ENCODE peak calls at places on chromosomes 3 and 15, in ten cellular contexts. One of them, this sample, is unnamed.

GRCh38 chr15:101710806-101711205 is 13.5 kb downstream of the TARS3 start:
- DNase-seq in choroid plexus epithelial cell: peak; percentile 62
- DNase-seq in CD4-positive, alpha-beta T cell: no peak
- DNase-seq in lower lobe of right lung: no peak
- DNase-seq in OCI-LY7: no peak
- DNase-seq in AG04449: peak; percentile 28
- DNase-seq in progenitor cell of endocrine pancreas: no peak
- DNase-seq in HFFc6: peak; percentile 49
- DNase-seq in Peyer's patch: no peak
- DNase-seq in left lung: no peak
- DNase-seq in this sample: no peak

GRCh38 chr3:129382366-129382765 is 46.1 kb downstream of the EFCAB12 start:
- DNase-seq in choroid plexus epithelial cell: no peak
- DNase-seq in CD4-positive, alpha-beta T cell: no peak
- DNase-seq in lower lobe of right lung: no peak
- DNase-seq in OCI-LY7: no peak
- DNase-seq in AG04449: no peak
- DNase-seq in progenitor cell of endocrine pancreas: no peak
- DNase-seq in HFFc6: no peak
- DNase-seq in Peyer's patch: no peak
- DNase-seq in left lung: no peak
- DNase-seq in this sample: no peak

GRCh38 chr15:71812966-71813722 is 2.8 kb downstream of the NR2E3 start:
- DNase-seq in choroid plexus epithelial cell: no peak
- DNase-seq in CD4-positive, alpha-beta T cell: no peak
- DNase-seq in lower lobe of right lung: no peak
- DNase-seq in OCI-LY7: no peak
- DNase-seq in AG04449: no peak
- DNase-seq in progenitor cell of endocrine pancreas: no peak
- DNase-seq in HFFc6: no peak
- DNase-seq in Peyer's patch: no peak
- DNase-seq in left lung: no peak
- DNase-seq in this sample: no peak

GRCh38 chr3:54120657-54121403 is 1.5 kb upstream of the CACNA2D3 start:
- DNase-seq in choroid plexus epithelial cell: peak; percentile 4
- DNase-seq in CD4-positive, alpha-beta T cell: no peak
- DNase-seq in lower lobe of right lung: peak; percentile 47
- DNase-seq in OCI-LY7: peak; percentile 59
- DNase-seq in AG04449: no peak
- DNase-seq in progenitor cell of endocrine pancreas: no peak
- DNase-seq in HFFc6: no peak
- DNase-seq in Peyer's patch: no peak
- DNase-seq in left lung: no peak
- DNase-seq in this sample: peak; percentile 70

GRCh38 chr3:54703906-54704305 is 224.0 kb downstream of the LRTM1 start:
- DNase-seq in choroid plexus epithelial cell: no peak
- DNase-seq in CD4-positive, alpha-beta T cell: no peak
- DNase-seq in lower lobe of right lung: no peak
- DNase-seq in OCI-LY7: no peak
- DNase-seq in AG04449: no peak
- DNase-seq in progenitor cell of endocrine pancreas: no peak
- DNase-seq in HFFc6: no peak
- DNase-seq in Peyer's patch: no peak
- DNase-seq in left lung: no peak
- DNase-seq in this sample: no peak

GRCh38 chr3:158460929-158461328 is 110.1 kb upstream of the MLF1 start:
- DNase-seq in choroid plexus epithelial cell: no peak
- DNase-seq in CD4-positive, alpha-beta T cell: no peak
- DNase-seq in lower lobe of right lung: no peak
- DNase-seq in OCI-LY7: no peak
- DNase-seq in AG04449: no peak
- DNase-seq in progenitor cell of endocrine pancreas: no peak
- DNase-seq in HFFc6: no peak
- DNase-seq in Peyer's patch: no peak
- DNase-seq in left lung: no peak
- DNase-seq in this sample: no peak

GRCh38 chr3:102302020-102302419 is 132.8 kb upstream of the ZPLD1 start:
- DNase-seq in choroid plexus epithelial cell: peak; percentile 2
- DNase-seq in CD4-positive, alpha-beta T cell: no peak
- DNase-seq in lower lobe of right lung: no peak
- DNase-seq in OCI-LY7: no peak
- DNase-seq in AG04449: no peak
- DNase-seq in progenitor cell of endocrine pancreas: no peak
- DNase-seq in HFFc6: no peak
- DNase-seq in Peyer's patch: no peak
- DNase-seq in left lung: no peak
- DNase-seq in this sample: no peak

GRCh38 chr3:81426826-81427565 is 334.4 kb downstream of the GBE1 start:
- DNase-seq in choroid plexus epithelial cell: no peak
- DNase-seq in CD4-positive, alpha-beta T cell: no peak
- DNase-seq in lower lobe of right lung: no peak
- DNase-seq in OCI-LY7: no peak
- DNase-seq in AG04449: no peak
- DNase-seq in progenitor cell of endocrine pancreas: no peak
- DNase-seq in HFFc6: no peak
- DNase-seq in Peyer's patch: no peak
- DNase-seq in left lung: no peak
- DNase-seq in this sample: no peak

GRCh38 chr3:116148881-116149530 is 296.3 kb downstream of the LSAMP start:
- DNase-seq in choroid plexus epithelial cell: no peak
- DNase-seq in CD4-positive, alpha-beta T cell: no peak
- DNase-seq in lower lobe of right lung: no peak
- DNase-seq in OCI-LY7: no peak
- DNase-seq in AG04449: no peak
- DNase-seq in progenitor cell of endocrine pancreas: no peak
- DNase-seq in HFFc6: no peak
- DNase-seq in Peyer's patch: no peak
- DNase-seq in left lung: no peak
- DNase-seq in this sample: no peak

GRCh38 chr15:40273428-40273827 is 9.4 kb downstream of the ANKRD63 start:
- DNase-seq in choroid plexus epithelial cell: no peak
- DNase-seq in CD4-positive, alpha-beta T cell: no peak
- DNase-seq in lower lobe of right lung: no peak
- DNase-seq in OCI-LY7: no peak
- DNase-seq in AG04449: no peak
- DNase-seq in progenitor cell of endocrine pancreas: no peak
- DNase-seq in HFFc6: no peak
- DNase-seq in Peyer's patch: no peak
- DNase-seq in left lung: no peak
- DNase-seq in this sample: no peak
- TF ChIP-seq CTCF in choroid plexus epithelial cell: no peak
- TF ChIP-seq CTCF in CD4-positive, alpha-beta T cell: no peak
- TF ChIP-seq CTCF in lower lobe of right lung: no peak
- TF ChIP-seq CTCF in OCI-LY7: no peak
- TF ChIP-seq CTCF in AG04449: no peak
- TF ChIP-seq CTCF in progenitor cell of endocrine pancreas: no peak
- TF ChIP-seq CTCF in HFFc6: no peak
- TF ChIP-seq CTCF in Peyer's patch: no peak
- TF ChIP-seq CTCF in left lung: no peak
- TF ChIP-seq CTCF in this sample: no peak

GRCh38 chr15:62021991-62022600 is 38.2 kb downstream of the VPS13C start:
- DNase-seq in choroid plexus epithelial cell: peak; percentile 22
- DNase-seq in CD4-positive, alpha-beta T cell: no peak
- DNase-seq in lower lobe of right lung: no peak
- DNase-seq in OCI-LY7: peak; percentile 8
- DNase-seq in AG04449: no peak
- DNase-seq in progenitor cell of endocrine pancreas: no peak
- DNase-seq in HFFc6: no peak
- DNase-seq in Peyer's patch: no peak
- DNase-seq in left lung: no peak
- DNase-seq in this sample: no peak
- TF ChIP-seq CTCF in choroid plexus epithelial cell: peak; percentile 55
- TF ChIP-seq CTCF in CD4-positive, alpha-beta T cell: no peak
- TF ChIP-seq CTCF in lower lobe of right lung: no peak
- TF ChIP-seq CTCF in OCI-LY7: peak; percentile 79
- TF ChIP-seq CTCF in AG04449: peak; percentile 1
- TF ChIP-seq CTCF in progenitor cell of endocrine pancreas: peak; percentile 50
- TF ChIP-seq CTCF in HFFc6: peak; percentile 69
- TF ChIP-seq CTCF in Peyer's patch: no peak
- TF ChIP-seq CTCF in left lung: no peak
- TF ChIP-seq CTCF in this sample: no peak

GRCh38 chr3:150703756-150704344 is at the start of gene ERICH6:
- DNase-seq in choroid plexus epithelial cell: peak; percentile 92
- DNase-seq in CD4-positive, alpha-beta T cell: peak; percentile 73
- DNase-seq in lower lobe of right lung: peak; percentile 96
- DNase-seq in OCI-LY7: peak; percentile 90
- DNase-seq in AG04449: peak; percentile 28
- DNase-seq in progenitor cell of endocrine pancreas: peak; percentile 82
- DNase-seq in HFFc6: peak; percentile 88
- DNase-seq in Peyer's patch: peak; percentile 85
- DNase-seq in left lung: peak; percentile 94
- DNase-seq in this sample: peak; percentile 90
- TF ChIP-seq CTCF in choroid plexus epithelial cell: peak; percentile 36
- TF ChIP-seq CTCF in CD4-positive, alpha-beta T cell: no peak
- TF ChIP-seq CTCF in lower lobe of right lung: peak; percentile 15
- TF ChIP-seq CTCF in OCI-LY7: peak; percentile 25
- TF ChIP-seq CTCF in AG04449: no peak
- TF ChIP-seq CTCF in progenitor cell of endocrine pancreas: peak; percentile 9
- TF ChIP-seq CTCF in HFFc6: peak; percentile 6
- TF ChIP-seq CTCF in Peyer's patch: no peak
- TF ChIP-seq CTCF in left lung: peak; percentile 28
- TF ChIP-seq CTCF in this sample: no peak

GRCh38 chr15:58056015-58056414 is 9.5 kb downstream of the ALDH1A2 start:
- DNase-seq in choroid plexus epithelial cell: no peak
- DNase-seq in CD4-positive, alpha-beta T cell: no peak
- DNase-seq in lower lobe of right lung: no peak
- DNase-seq in OCI-LY7: no peak
- DNase-seq in AG04449: no peak
- DNase-seq in progenitor cell of endocrine pancreas: no peak
- DNase-seq in HFFc6: no peak
- DNase-seq in Peyer's patch: no peak
- DNase-seq in left lung: no peak
- DNase-seq in this sample: no peak
- TF ChIP-seq CTCF in choroid plexus epithelial cell: peak; percentile 46
- TF ChIP-seq CTCF in CD4-positive, alpha-beta T cell: no peak
- TF ChIP-seq CTCF in lower lobe of right lung: no peak
- TF ChIP-seq CTCF in OCI-LY7: peak; percentile 30
- TF ChIP-seq CTCF in AG04449: no peak
- TF ChIP-seq CTCF in progenitor cell of endocrine pancreas: peak; percentile 27
- TF ChIP-seq CTCF in HFFc6: peak; percentile 64
- TF ChIP-seq CTCF in Peyer's patch: no peak
- TF ChIP-seq CTCF in left lung: no peak
- TF ChIP-seq CTCF in this sample: no peak

GRCh38 chr3:139585820-139586219 is 46.3 kb upstream of the RBP1 start:
- DNase-seq in choroid plexus epithelial cell: no peak
- DNase-seq in CD4-positive, alpha-beta T cell: no peak
- DNase-seq in lower lobe of right lung: no peak
- DNase-seq in OCI-LY7: no peak
- DNase-seq in AG04449: no peak
- DNase-seq in progenitor cell of endocrine pancreas: no peak
- DNase-seq in HFFc6: no peak
- DNase-seq in Peyer's patch: no peak
- DNase-seq in left lung: no peak
- DNase-seq in this sample: no peak

GRCh38 chr3:139586420-139587017 is 47.0 kb upstream of the RBP1 start:
- DNase-seq in choroid plexus epithelial cell: no peak
- DNase-seq in CD4-positive, alpha-beta T cell: no peak
- DNase-seq in lower lobe of right lung: no peak
- DNase-seq in OCI-LY7: no peak
- DNase-seq in AG04449: no peak
- DNase-seq in progenitor cell of endocrine pancreas: no peak
- DNase-seq in HFFc6: no peak
- DNase-seq in Peyer's patch: no peak
- DNase-seq in left lung: no peak
- DNase-seq in this sample: peak; percentile 48

DNA sequence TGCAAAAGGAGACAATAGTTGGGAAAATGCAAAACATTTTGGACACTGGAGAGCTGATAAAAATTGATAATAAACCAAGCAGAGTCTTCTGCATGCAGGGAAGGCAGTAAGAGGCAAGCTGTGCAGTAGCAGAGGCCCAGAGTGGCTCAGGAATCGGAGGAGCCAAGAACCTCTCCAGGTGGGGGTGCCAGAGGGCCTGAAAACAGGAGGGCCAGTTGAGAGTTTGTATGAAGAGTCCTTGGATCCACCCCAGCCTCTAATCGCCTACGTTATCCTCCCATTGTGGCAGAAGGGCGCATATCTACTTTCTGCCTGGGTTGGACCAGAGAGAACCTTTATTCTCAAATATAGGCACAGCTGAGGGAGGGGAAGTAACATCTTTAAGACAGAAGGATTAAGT is 48.9 kb upstream of the RBP1 start:
- DNase-seq in choroid plexus epithelial cell: peak; percentile 44
- DNase-seq in CD4-positive, alpha-beta T cell: no peak
- DNase-seq in lower lobe of right lung: no peak
- DNase-seq in OCI-LY7: no peak
- DNase-seq in AG04449: no peak
- DNase-seq in progenitor cell of endocrine pancreas: no peak
- DNase-seq in HFFc6: no peak
- DNase-seq in Peyer's patch: no peak
- DNase-seq in left lung: no peak
- DNase-seq in this sample: peak; percentile 24
- TF ChIP-seq CTCF in choroid plexus epithelial cell: peak; percentile 57
- TF ChIP-seq CTCF in CD4-positive, alpha-beta T cell: no peak
- TF ChIP-seq CTCF in lower lobe of right lung: no peak
- TF ChIP-seq CTCF in OCI-LY7: no peak
- TF ChIP-seq CTCF in AG04449: no peak
- TF ChIP-seq CTCF in progenitor cell of endocrine pancreas: peak; percentile 12
- TF ChIP-seq CTCF in HFFc6: no peak
- TF ChIP-seq CTCF in Peyer's patch: no peak
- TF ChIP-seq CTCF in left lung: no peak
- TF ChIP-seq CTCF in this sample: no peak